ENCODE peak calls at places on chromosomes 1 and 21, in six cellular contexts. One of them, this sample, is unnamed.

GRCh38 chr1:210376836-210377377 is 48.2 kb downstream of the HHAT start:
- DNase-seq in stimulated activated CD8-positive, alpha-beta memory T cell treated with anti-CD3 and anti-CD28 coated beads, Interleukin-15, amount 100 ng/mL, for 24 hours: no peak
- DNase-seq in transverse colon: no peak
- DNase-seq in BE2C: no peak
- DNase-seq in NCI-H1694: no peak
- DNase-seq in H1: no peak
- DNase-seq in this sample: no peak

GRCh38 chr1:161196521-161197451 is 2.1 kb downstream of the ADAMTS4 start:
- DNase-seq in stimulated activated CD8-positive, alpha-beta memory T cell treated with anti-CD3 and anti-CD28 coated beads, Interleukin-15, amount 100 ng/mL, for 24 hours: no peak
- DNase-seq in H1: no peak
- DNase-seq in transverse colon: no peak
- DNase-seq in BE2C: peak; percentile 81
- DNase-seq in NCI-H1694: no peak
- DNase-seq in this sample: peak; percentile 71

GRCh38 chr1:184164529-184164928 is 113.0 kb downstream of the TSEN15 start:
- DNase-seq in stimulated activated CD8-positive, alpha-beta memory T cell treated with anti-CD3 and anti-CD28 coated beads, Interleukin-15, amount 100 ng/mL, for 24 hours: no peak
- DNase-seq in BE2C: no peak
- DNase-seq in H1: no peak
- DNase-seq in transverse colon: no peak
- DNase-seq in NCI-H1694: no peak
- DNase-seq in this sample: no peak

GRCh38 chr1:14686701-14687100 is 88.2 kb downstream of the KAZN start:
- DNase-seq in H1: no peak
- DNase-seq in NCI-H1694: no peak
- DNase-seq in stimulated activated CD8-positive, alpha-beta memory T cell treated with anti-CD3 and anti-CD28 coated beads, Interleukin-15, amount 100 ng/mL, for 24 hours: no peak
- DNase-seq in BE2C: no peak
- DNase-seq in transverse colon: no peak
- DNase-seq in this sample: peak; percentile 81

GRCh38 chr1:218101409-218101808 is 183.7 kb upstream of the RRP15 start:
- DNase-seq in BE2C: no peak
- DNase-seq in NCI-H1694: no peak
- DNase-seq in H1: no peak
- DNase-seq in transverse colon: no peak
- DNase-seq in stimulated activated CD8-positive, alpha-beta memory T cell treated with anti-CD3 and anti-CD28 coated beads, Interleukin-15, amount 100 ng/mL, for 24 hours: no peak
- DNase-seq in this sample: no peak

GRCh38 chr1:204902674-204903073 is 32.0 kb downstream of the NFASC start:
- DNase-seq in NCI-H1694: no peak
- DNase-seq in stimulated activated CD8-positive, alpha-beta memory T cell treated with anti-CD3 and anti-CD28 coated beads, Interleukin-15, amount 100 ng/mL, for 24 hours: no peak
- DNase-seq in H1: no peak
- DNase-seq in transverse colon: no peak
- DNase-seq in BE2C: no peak
- DNase-seq in this sample: no peak

GRCh38 chr1:201554167-201554600 is 15.3 kb downstream of the NAV1 start:
- DNase-seq in stimulated activated CD8-positive, alpha-beta memory T cell treated with anti-CD3 and anti-CD28 coated beads, Interleukin-15, amount 100 ng/mL, for 24 hours: no peak
- DNase-seq in H1: no peak
- DNase-seq in NCI-H1694: no peak
- DNase-seq in transverse colon: no peak
- DNase-seq in BE2C: no peak
- DNase-seq in this sample: no peak

GRCh38 chr1:234938924-234939323 is 189.7 kb downstream of the TOMM20 start:
- DNase-seq in stimulated activated CD8-positive, alpha-beta memory T cell treated with anti-CD3 and anti-CD28 coated beads, Interleukin-15, amount 100 ng/mL, for 24 hours: no peak
- DNase-seq in NCI-H1694: no peak
- DNase-seq in transverse colon: no peak
- DNase-seq in BE2C: no peak
- DNase-seq in H1: no peak
- DNase-seq in this sample: no peak

GRCh38 chr1:201450721-201451291 is 18.2 kb downstream of the PHLDA3 start:
- DNase-seq in BE2C: peak; percentile 66
- DNase-seq in NCI-H1694: no peak
- DNase-seq in stimulated activated CD8-positive, alpha-beta memory T cell treated with anti-CD3 and anti-CD28 coated beads, Interleukin-15, amount 100 ng/mL, for 24 hours: no peak
- DNase-seq in transverse colon: no peak
- DNase-seq in H1: no peak
- DNase-seq in this sample: peak; percentile 40

GRCh38 chr1:119873166-119874025 is 22.9 kb downstream of the ADAM30 start:
- DNase-seq in transverse colon: no peak
- DNase-seq in BE2C: no peak
- DNase-seq in stimulated activated CD8-positive, alpha-beta memory T cell treated with anti-CD3 and anti-CD28 coated beads, Interleukin-15, amount 100 ng/mL, for 24 hours: no peak
- DNase-seq in NCI-H1694: no peak
- DNase-seq in H1: no peak
- DNase-seq in this sample: no peak

GRCh38 chr21:42609806-42610205 is 43.6 kb upstream of the PDE9A start:
- DNase-seq in transverse colon: no peak
- DNase-seq in NCI-H1694: no peak
- DNase-seq in BE2C: peak; percentile 66
- DNase-seq in stimulated activated CD8-positive, alpha-beta memory T cell treated with anti-CD3 and anti-CD28 coated beads, Interleukin-15, amount 100 ng/mL, for 24 hours: no peak
- DNase-seq in H1: no peak
- DNase-seq in this sample: no peak

GRCh38 chr1:42439940-42440339 is 15.9 kb downstream of the ZMYND12 start:
- DNase-seq in BE2C: no peak
- DNase-seq in stimulated activated CD8-positive, alpha-beta memory T cell treated with anti-CD3 and anti-CD28 coated beads, Interleukin-15, amount 100 ng/mL, for 24 hours: no peak
- DNase-seq in transverse colon: no peak
- DNase-seq in NCI-H1694: no peak
- DNase-seq in H1: no peak
- DNase-seq in this sample: no peak

GRCh38 chr1:227779651-227780050 is 35.8 kb upstream of the PRSS38 start:
- DNase-seq in transverse colon: no peak
- DNase-seq in NCI-H1694: no peak
- DNase-seq in stimulated activated CD8-positive, alpha-beta memory T cell treated with anti-CD3 and anti-CD28 coated beads, Interleukin-15, amount 100 ng/mL, for 24 hours: no peak
- DNase-seq in BE2C: no peak
- DNase-seq in H1: no peak
- DNase-seq in this sample: no peak

GRCh38 chr1:243264718-243265117 is 8.9 kb downstream of the SDCCAG8 start:
- DNase-seq in BE2C: no peak
- DNase-seq in transverse colon: no peak
- DNase-seq in stimulated activated CD8-positive, alpha-beta memory T cell treated with anti-CD3 and anti-CD28 coated beads, Interleukin-15, amount 100 ng/mL, for 24 hours: no peak
- DNase-seq in NCI-H1694: no peak
- DNase-seq in H1: no peak
- DNase-seq in this sample: no peak

GRCh38 chr1:56502700-56503245 is 76.6 kb downstream of the PLPP3 start:
- DNase-seq in stimulated activated CD8-positive, alpha-beta memory T cell treated with anti-CD3 and anti-CD28 coated beads, Interleukin-15, amount 100 ng/mL, for 24 hours: no peak
- DNase-seq in NCI-H1694: no peak
- DNase-seq in H1: no peak
- DNase-seq in BE2C: no peak
- DNase-seq in transverse colon: no peak
- DNase-seq in this sample: no peak

GRCh38 chr1:204103121-204103741 is 30.3 kb downstream of the SOX13 start:
- DNase-seq in NCI-H1694: no peak
- DNase-seq in H1: no peak
- DNase-seq in BE2C: no peak
- DNase-seq in stimulated activated CD8-positive, alpha-beta memory T cell treated with anti-CD3 and anti-CD28 coated beads, Interleukin-15, amount 100 ng/mL, for 24 hours: no peak
- DNase-seq in transverse colon: no peak
- DNase-seq in this sample: peak; percentile 46

GRCh38 chr1:114702699-114703098 is 7.4 kb upstream of the AMPD1 start:
- DNase-seq in NCI-H1694: no peak
- DNase-seq in stimulated activated CD8-positive, alpha-beta memory T cell treated with anti-CD3 and anti-CD28 coated beads, Interleukin-15, amount 100 ng/mL, for 24 hours: no peak
- DNase-seq in transverse colon: no peak
- DNase-seq in BE2C: no peak
- DNase-seq in H1: no peak
- DNase-seq in this sample: no peak

GRCh38 chr21:34565238-34565637 is 49.7 kb downstream of the RCAN1 start:
- DNase-seq in transverse colon: no peak
- DNase-seq in NCI-H1694: no peak
- DNase-seq in stimulated activated CD8-positive, alpha-beta memory T cell treated with anti-CD3 and anti-CD28 coated beads, Interleukin-15, amount 100 ng/mL, for 24 hours: no peak
- DNase-seq in BE2C: no peak
- DNase-seq in H1: no peak
- DNase-seq in this sample: no peak

GRCh38 chr1:119737040-119737682 is 25.4 kb downstream of the PHGDH start:
- DNase-seq in stimulated activated CD8-positive, alpha-beta memory T cell treated with anti-CD3 and anti-CD28 coated beads, Interleukin-15, amount 100 ng/mL, for 24 hours: no peak
- DNase-seq in transverse colon: peak; percentile 39
- DNase-seq in NCI-H1694: no peak
- DNase-seq in H1: no peak
- DNase-seq in BE2C: no peak
- DNase-seq in this sample: no peak

GRCh38 chr1:227934476-227935313 is 13.0 kb downstream of the WNT9A start:
- DNase-seq in transverse colon: no peak
- DNase-seq in H1: no peak
- DNase-seq in BE2C: no peak
- DNase-seq in NCI-H1694: no peak
- DNase-seq in stimulated activated CD8-positive, alpha-beta memory T cell treated with anti-CD3 and anti-CD28 coated beads, Interleukin-15, amount 100 ng/mL, for 24 hours: no peak
- DNase-seq in this sample: no peak

GRCh38 chr1:3463408-3463811 is 8.9 kb downstream of the ARHGEF16 start:
- DNase-seq in stimulated activated CD8-positive, alpha-beta memory T cell treated with anti-CD3 and anti-CD28 coated beads, Interleukin-15, amount 100 ng/mL, for 24 hours: no peak
- DNase-seq in H1: no peak
- DNase-seq in NCI-H1694: no peak
- DNase-seq in transverse colon: no peak
- DNase-seq in BE2C: peak; percentile 2
- DNase-seq in this sample: no peak

GRCh38 chr1:204123376-204123775 is 28.5 kb downstream of the ETNK2 start:
- DNase-seq in H1: peak; percentile 85
- DNase-seq in NCI-H1694: no peak
- DNase-seq in transverse colon: peak; percentile 27
- DNase-seq in stimulated activated CD8-positive, alpha-beta memory T cell treated with anti-CD3 and anti-CD28 coated beads, Interleukin-15, amount 100 ng/mL, for 24 hours: no peak
- DNase-seq in BE2C: no peak
- DNase-seq in this sample: peak; percentile 65

GRCh38 chr1:65590279-65590678 is 169.8 kb downstream of the LEPR start:
- DNase-seq in transverse colon: no peak
- DNase-seq in NCI-H1694: no peak
- DNase-seq in H1: no peak
- DNase-seq in BE2C: no peak
- DNase-seq in stimulated activated CD8-positive, alpha-beta memory T cell treated with anti-CD3 and anti-CD28 coated beads, Interleukin-15, amount 100 ng/mL, for 24 hours: no peak
- DNase-seq in this sample: no peak

This sample was measured in neural progenitor cell.